ENCODE peak calls at places on chromosomes 16 and 17, in six cellular contexts. D is thoracic aorta; N is CD4-positive, alpha-beta T cell; G is A673; Q is spleen; K is upper lobe of right lung. O is an unnamed sample.

GRCh38 chr16:64276646-64277045 is 845.2 kb downstream of the CDH11 start:
- DNase-seq in G (no peak), Q (no peak), D (no peak), N (no peak), K (no peak), O (no peak)

GRCh38 chr16:78775161-78775561 is 675.7 kb downstream of the WWOX start:
- DNase-seq in D (no peak), K (no peak), G (no peak), N (no peak), Q (no peak), O (no peak)

GRCh38 chr17:33163827-33164555 is 129.1 kb downstream of the ASIC2 start:
- DNase-seq in N (no peak), Q (no peak), G (no peak), D (no peak), K (no peak), O (no peak)

GRCh38 chr17:17236295-17237025 is 508 bp downstream of the FLCN start:
- DNase-seq in D (no peak), K (no peak), G (peak; percentile 32), Q (no peak), N (no peak), O (no peak)

GRCh38 chr16:87608400-87608985 is 6.2 kb downstream of the JPH3 start:
- DNase-seq in G (peak; percentile 55), K (peak; percentile 77), D (no peak), N (peak; percentile 36), Q (no peak), O (peak; percentile 87)

GRCh38 chr17:66431080-66431795 is 128.8 kb downstream of the PRKCA start:
- DNase-seq in Q (no peak), K (no peak), G (no peak), N (no peak), D (no peak), O (no peak)

GRCh38 chr17:17567631-17568030 is 23.9 kb downstream of the PEMT start:
- DNase-seq in N (no peak), G (no peak), Q (no peak), K (no peak), D (peak; percentile 37), O (no peak)

GRCh38 chr17:66417300-66417719 is 114.9 kb downstream of the PRKCA start:
- DNase-seq in Q (no peak), D (no peak), K (no peak), N (no peak), G (no peak), O (no peak)

DNA sequence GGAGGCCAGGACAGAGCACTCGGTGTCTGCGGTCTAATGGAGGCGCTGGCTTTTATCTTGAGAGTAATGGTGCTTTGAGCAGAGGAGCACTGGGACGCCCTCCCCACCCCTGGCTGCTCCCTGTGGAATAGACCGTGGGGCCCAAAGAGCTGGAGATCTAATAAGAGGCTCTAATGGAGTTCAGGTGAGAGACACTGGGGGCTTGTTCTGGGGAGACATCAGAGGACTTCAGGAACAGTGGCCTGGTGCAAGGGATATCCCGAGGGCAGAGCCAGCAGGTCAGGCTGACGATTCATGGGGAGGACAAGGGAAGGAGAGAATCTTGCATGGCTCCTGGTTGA is 9.5 kb upstream of the KRT19 start:
- DNase-seq in N (no peak), K (no peak), D (no peak), G (no peak), Q (peak; percentile 41), O (no peak)
- H3K27ac ChIP-seq in N (no peak overlapping the region), K (no peak overlapping the region), D (no peak overlapping the region), G (no peak overlapping the region), Q (no peak overlapping the region), O (no peak overlapping the region)

GRCh38 chr16:67182288-67182687 is 1.5 kb downstream of the MATCAP1 start:
- DNase-seq in K (no peak), N (no peak), D (no peak), G (no peak), Q (no peak), O (no peak)

GRCh38 chr16:67179421-67180080 is 4.2 kb downstream of the MATCAP1 start:
- DNase-seq in N (no peak), D (no peak), G (peak; percentile 66), K (no peak), Q (no peak), O (no peak)

GRCh38 chr16:67183284-67183626 is 508 bp downstream of the MATCAP1 start:
- DNase-seq in N (no peak), G (no peak), Q (no peak), K (no peak), D (no peak), O (no peak)

GRCh38 chr16:67180166-67180565 is 3.6 kb downstream of the MATCAP1 start:
- DNase-seq in K (no peak), D (no peak), G (no peak), Q (no peak), N (no peak), O (no peak)

DNA sequence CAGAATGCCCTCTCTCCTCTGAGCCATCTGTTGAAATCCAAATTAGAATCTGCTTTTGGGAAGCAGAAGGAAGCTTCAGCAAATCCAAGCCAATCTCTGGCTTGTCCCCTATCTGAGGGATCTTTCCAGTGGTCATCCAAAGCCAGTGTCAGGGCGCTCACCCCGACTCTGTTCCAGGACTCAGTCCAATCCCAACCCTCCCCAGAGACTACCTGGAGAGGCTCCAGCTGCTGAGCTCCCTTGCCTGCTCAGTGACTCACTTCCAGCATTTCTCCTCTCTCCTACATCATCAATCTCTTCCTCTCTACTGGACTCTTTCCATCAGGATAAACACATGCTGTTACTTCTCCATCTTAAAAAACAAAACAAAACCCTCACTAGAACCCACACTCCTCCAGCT is 2.4 kb downstream of the MATCAP1 start:
- DNase-seq in G (no peak), K (no peak), N (no peak), D (no peak), Q (no peak), O (peak; percentile 90)
- H3K27ac ChIP-seq in G (no peak overlapping the region), K (peak overlapping the region; percentile 24), N (no peak overlapping the region), D (no peak overlapping the region), Q (no peak overlapping the region), O (no peak overlapping the region)

GRCh38 chr16:4922721-4923342 is 14.1 kb downstream of the PPL start:
- DNase-seq in G (no peak), N (no peak), Q (no peak), K (no peak), D (no peak), O (no peak)

GRCh38 chr16:4925791-4926190 is 11.2 kb downstream of the PPL start:
- DNase-seq in G (no peak), Q (no peak), N (no peak), D (no peak), K (no peak), O (no peak)

GRCh38 chr16:4923853-4924252 is 13.1 kb downstream of the PPL start:
- DNase-seq in Q (no peak), N (no peak), D (no peak), K (no peak), G (no peak), O (no peak)

GRCh38 chr16:4926928-4927327 is 10.0 kb downstream of the PPL start:
- DNase-seq in D (no peak), K (no peak), Q (no peak), N (no peak), G (no peak), O (no peak)

DNA sequence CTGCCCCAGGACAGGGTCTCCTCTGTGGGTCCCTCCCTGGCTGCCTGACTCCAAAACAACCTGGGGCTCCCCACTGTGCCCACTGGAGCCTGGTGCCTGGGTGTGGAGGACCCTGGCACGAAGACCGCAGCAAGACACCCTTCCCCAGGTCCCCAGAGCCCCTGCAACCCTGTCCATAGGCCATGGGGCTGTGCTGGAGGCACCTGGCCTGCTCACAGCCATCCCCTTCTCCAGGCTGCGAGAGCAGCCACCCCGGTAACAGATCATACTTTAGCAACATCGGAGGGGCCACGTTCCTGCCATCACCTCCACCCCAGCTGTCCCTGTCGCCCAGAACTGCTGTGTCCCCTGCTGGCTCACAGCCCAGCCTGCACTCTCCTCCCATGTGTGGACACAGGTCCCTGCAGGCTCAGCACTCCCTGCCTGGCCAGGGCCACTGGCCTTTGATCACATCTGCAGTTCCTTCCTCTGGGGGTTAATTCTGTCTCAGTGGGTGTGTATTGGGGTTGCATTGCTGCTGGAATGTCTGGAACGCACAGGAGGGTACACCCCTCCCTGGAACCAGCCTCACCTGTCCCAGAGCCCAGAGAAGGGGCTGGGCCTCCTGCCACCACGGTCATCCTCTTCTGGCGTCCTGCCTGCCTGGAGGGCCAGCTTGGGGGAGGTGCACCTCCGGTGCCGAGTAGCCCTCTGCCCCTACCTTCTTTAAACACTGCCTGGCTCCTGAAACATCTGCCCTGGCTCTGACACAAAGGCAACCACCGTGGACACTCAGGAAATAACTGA is 12.2 kb downstream of the PPL start:
- DNase-seq in K (peak; percentile 90), G (no peak), Q (no peak), N (no peak), D (no peak), O (peak; percentile 84)
- H3K27ac ChIP-seq in K (peak overlapping the region; percentile 47), G (no peak overlapping the region), Q (no peak overlapping the region), N (no peak overlapping the region), D (no peak overlapping the region), O (no peak overlapping the region)

GRCh38 chr17:39178516-39178915 is 12.6 kb upstream of the ARL5C start:
- DNase-seq in N (no peak), D (no peak), Q (no peak), K (no peak), G (no peak), O (no peak)
- H3K27ac ChIP-seq in N (no peak overlapping the region), D (peak overlapping the region; percentile 5), Q (no peak overlapping the region), K (no peak overlapping the region), G (no peak overlapping the region), O (no peak overlapping the region)

DNA sequence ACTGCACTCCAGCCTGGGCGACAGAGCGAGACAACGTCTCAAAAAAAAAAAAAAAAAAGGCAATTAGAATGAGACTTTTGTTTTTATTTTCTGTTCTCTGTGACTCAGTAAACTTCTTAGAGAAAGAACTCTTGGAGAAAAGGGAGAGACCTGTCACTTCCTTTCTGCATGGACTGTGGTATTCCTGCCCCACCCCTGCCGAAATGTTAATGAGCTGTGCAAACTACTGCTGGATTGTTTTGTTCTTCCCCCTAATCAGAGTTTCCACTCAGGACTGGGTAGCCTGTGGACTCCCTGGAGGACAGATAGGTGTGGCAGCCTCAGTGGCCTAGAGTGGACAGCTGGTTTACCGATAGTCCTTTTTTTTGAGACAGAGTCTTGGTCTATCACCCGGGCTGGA is 7.2 kb downstream of the FAM234A start:
- DNase-seq in N (no peak), K (no peak), D (no peak), G (no peak), Q (peak; percentile 18), O (peak; percentile 37)
- H3K27ac ChIP-seq in N (no peak overlapping the region), K (peak overlapping the region; percentile 11), D (no peak overlapping the region), G (no peak overlapping the region), Q (peak overlapping the region; percentile 30), O (no peak overlapping the region)

DNA sequence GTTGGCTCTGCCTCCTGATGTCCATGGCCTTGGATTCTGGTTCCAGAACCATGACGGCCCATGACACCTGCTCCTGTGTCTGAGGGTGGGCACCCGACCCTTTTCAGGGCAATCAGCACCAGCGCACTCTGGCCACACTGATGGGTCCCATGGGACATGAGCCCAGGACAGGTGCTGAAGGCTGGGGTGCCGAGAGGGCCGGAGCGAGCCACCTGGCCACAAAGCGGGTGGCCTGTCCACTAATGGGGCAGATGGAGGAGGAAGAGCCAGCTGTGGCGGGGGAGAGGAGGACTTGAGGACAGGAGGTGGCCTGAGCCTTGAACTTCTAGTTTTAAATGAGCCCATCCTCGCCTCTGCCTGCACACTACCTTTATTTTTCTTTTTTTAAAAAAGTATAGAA is 31.2 kb upstream of the MTSS2 start:
- DNase-seq in K (no peak), Q (no peak), G (no peak), N (no peak), D (no peak), O (no peak)
- H3K27ac ChIP-seq in K (no peak overlapping the region), Q (peak overlapping the region; percentile 77), G (no peak overlapping the region), N (no peak overlapping the region), D (no peak overlapping the region), O (peak overlapping the region; percentile 97)